ENCODE peak calls at places on chromosomes 13 and 19, in six cellular contexts. O is H1, N is HCT116, D is HepG2, P is endothelial cell of umbilical vein, K is SK-N-SH. R is an unnamed sample.

GRCh38 chr13:89763011-89763410 is 1584.5 kb upstream of the MIR17HG start:
- DNase-seq in O (no peak), N (no peak), D (no peak), P (peak), K (no peak), R (no peak)

GRCh38 chr13:76884167-76884566 is 2.0 kb downstream of the KCTD12 start:
- DNase-seq in O (peak), N (no peak), D (no peak), P (peak), K (no peak), R (no peak)

GRCh38 chr19:13817615-13818371 is 22.6 kb downstream of the ZSWIM4 start:
- DNase-seq in O (peak), N (no peak), D (no peak), P (no peak), K (no peak), R (no peak)

GRCh38 chr13:114282143-114282685 is 813 bp downstream of the UPF3A start:
- DNase-seq in O (no peak), N (no peak), D (peak), P (peak), K (peak), R (no peak)

GRCh38 chr13:86974995-86975328 is 696.2 kb upstream of the SLITRK5 start:
- DNase-seq in O (no peak), N (no peak), D (no peak), P (no peak), K (no peak), R (no peak)

GRCh38 chr19:49808762-49809154 is 4.3 kb downstream of the FUZ start:
- DNase-seq in O (peak), N (no peak), D (peak), P (peak), K (peak), R (no peak)

GRCh38 chr13:73717632-73718031 is 416.6 kb downstream of the KLF12 start:
- DNase-seq in O (no peak), N (no peak), D (no peak), P (peak), K (peak), R (no peak)

GRCh38 chr19:40059624-40060023 is 3.6 kb upstream of the ZNF780B start:
- DNase-seq in O (no peak), N (no peak), D (no peak), P (no peak), K (no peak), R (no peak)

GRCh38 chr13:99614465-99614885 is 113.2 kb downstream of the TM9SF2 start:
- DNase-seq in O (no peak), N (no peak), D (peak), P (peak), K (peak), R (no peak)

GRCh38 chr19:13684021-13684420 is 80.3 kb upstream of the MRI1 start:
- DNase-seq in O (no peak), N (no peak), D (no peak), P (no peak), K (no peak), R (no peak)

DNA sequence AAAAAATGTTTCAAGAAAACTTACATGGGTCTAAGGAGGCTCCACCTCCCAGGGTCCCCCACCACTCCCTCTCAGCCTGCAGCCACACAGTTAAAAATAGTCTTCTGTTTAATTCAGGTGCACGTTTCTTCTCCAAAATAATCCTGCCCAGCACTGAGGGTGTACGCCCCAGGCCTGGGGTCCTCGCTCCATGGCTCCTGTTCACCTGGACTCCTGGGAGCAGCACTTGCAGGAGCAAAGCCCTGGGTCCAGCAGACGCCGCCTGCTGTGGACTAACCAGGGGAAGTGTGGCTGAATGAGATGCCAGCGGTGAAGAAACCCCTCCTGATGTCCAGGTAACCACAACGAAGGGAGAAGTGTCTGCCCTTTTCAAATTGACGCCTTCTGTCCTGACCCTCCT is 41.3 kb upstream of the CD33 start:
- DNase-seq in O (no peak), N (no peak), D (no peak), P (no peak), K (no peak), R (no peak)
- TF ChIP-seq POLR2AphosphoS5 in O (no peak), N (no peak), D (no peak), P (no peak), K (no peak), R (no peak)

DNA sequence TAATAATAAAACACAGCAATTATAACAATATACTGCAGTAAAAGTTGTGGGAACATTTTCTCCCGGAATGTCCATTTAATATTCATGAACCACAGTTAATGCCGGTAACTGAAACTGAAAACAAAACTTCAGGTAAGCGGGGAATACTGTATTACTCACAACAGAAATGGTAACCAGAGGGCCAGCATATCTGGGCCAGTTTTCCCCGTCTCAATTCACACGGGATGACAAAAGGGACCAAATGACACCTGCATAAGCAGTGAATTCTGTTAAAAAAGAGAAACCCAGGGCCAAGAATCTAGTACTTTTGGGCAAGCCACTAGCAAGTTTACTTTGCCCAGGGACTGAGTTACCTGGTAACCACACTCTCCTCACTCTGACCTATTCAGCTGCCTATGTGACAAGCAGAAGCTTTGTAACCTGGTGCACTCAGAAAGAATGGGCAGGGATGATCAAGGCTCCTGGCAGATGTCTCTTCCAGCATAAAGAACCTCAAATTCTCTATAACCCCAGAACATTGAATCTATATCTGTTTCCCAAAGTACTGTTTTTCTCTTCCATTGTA is 1171.2 kb downstream of the DIAPH3 start:
- DNase-seq in O (no peak), N (no peak), D (no peak), P (no peak), K (no peak), R (no peak)
- H3K9ac ChIP-seq in O (no peak), N (no peak), D (no peak), P (no peak), K (no peak), R (no peak)

DNA sequence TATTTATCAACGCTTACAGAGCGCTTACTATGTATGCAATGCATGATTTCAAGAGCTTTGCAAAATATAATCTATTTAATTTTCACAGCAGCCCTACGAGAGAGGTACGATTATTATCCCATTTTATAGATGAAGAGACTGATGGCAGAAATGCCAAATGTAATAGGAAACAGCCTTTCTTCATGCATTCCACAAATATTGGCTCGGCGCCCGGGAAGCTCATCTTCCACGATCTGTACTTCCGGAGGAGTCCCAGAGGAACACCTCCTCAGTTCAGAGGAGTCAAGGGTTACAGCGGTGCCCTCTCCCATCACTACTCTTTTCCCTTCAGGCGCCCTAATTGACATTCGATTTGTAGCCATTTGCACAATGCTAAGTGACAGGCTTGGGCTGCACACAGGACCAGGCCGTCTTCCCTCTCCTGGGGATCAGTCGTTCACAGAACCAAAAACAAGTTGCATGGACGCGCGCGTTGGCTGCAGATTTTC is 1.1 kb upstream of the ARHGAP35 start:
- DNase-seq in O (no peak), N (no peak), D (peak), P (no peak), K (peak), R (peak)
- TF ChIP-seq POLR2AphosphoS5 in O (no peak), N (no peak), D (peak), P (no peak), K (peak), R (peak)

DNA sequence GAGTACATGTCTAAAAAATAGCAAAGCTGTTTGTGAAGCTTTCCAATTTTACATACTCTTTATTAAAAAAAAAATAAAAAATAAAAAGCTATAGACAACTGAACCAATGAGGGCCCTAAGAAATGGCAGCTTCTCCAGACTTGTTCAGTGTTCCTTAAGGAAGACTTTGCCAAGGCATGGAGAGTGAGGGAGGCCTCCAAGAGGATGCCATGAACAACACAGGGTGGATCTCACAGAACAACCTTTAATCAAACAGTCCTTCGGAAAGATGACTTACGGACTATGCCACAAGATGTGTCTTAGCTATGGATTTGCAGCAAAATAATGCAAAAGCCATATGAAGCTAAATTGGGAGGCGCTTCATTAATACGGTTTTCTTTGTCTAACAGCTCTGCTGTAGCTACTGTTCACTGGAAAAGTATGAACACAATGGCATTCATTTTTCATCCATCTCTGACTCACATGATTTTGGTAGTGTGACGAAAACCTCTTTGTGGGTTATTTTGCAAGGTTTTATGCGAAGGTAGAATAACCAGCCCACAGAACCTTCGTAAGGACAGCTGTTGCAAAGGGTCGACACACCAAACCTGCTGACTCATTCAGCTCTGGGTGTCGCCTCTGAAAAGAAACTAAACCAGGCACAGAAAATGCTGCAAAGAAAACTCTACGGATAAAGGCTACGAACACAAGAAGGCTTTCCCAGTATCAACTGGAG is 27.7 kb downstream of the EFNB2 start:
- DNase-seq in O (no peak), N (no peak), D (peak), P (no peak), K (no peak), R (no peak)
- H3K9ac ChIP-seq in O (no peak), N (no peak), D (no peak), P (no peak), K (no peak), R (no peak)

GRCh38 chr19:11173516-11174155 is 18.1 kb upstream of the SPC24 start:
- DNase-seq in O (no peak), N (no peak), D (no peak), P (no peak), K (no peak), R (no peak)
- TF ChIP-seq POLR2AphosphoS5 in O (no peak), N (no peak), D (no peak), P (no peak), K (no peak), R (no peak)

R was measured in SK-N-MC.